ENCODE peak calls at places on chromosomes 7 and 10, in six cellular contexts. K is Peyer's patch, F is pancreas, E is stomach, M is heart right ventricle, V is AG04450. H is an unnamed sample.

GRCh38 chr10:86870679-86871078 is 86.7 kb downstream of the MMRN2 start:
- DNase-seq in V (no peak), F (no peak), K (no peak), M (no peak), E (no peak), H (no peak)

GRCh38 chr10:46541735-46542566 is 14.5 kb downstream of the GPRIN2 start:
- DNase-seq in V (no peak), K (peak; percentile 46), E (peak; percentile 25), M (no peak), F (peak; percentile 8), H (no peak)

GRCh38 chr10:78811174-78811573 is 257.6 kb upstream of the ZMIZ1 start:
- DNase-seq in V (no peak), M (no peak), K (no peak), E (no peak), F (no peak), H (no peak)

GRCh38 chr10:86900955-86901354 is 56.5 kb downstream of the MMRN2 start:
- DNase-seq in E (peak; percentile 68), F (peak; percentile 91), K (no peak), M (peak; percentile 92), V (no peak), H (no peak)

GRCh38 chr10:101441539-101442455 is 87.8 kb downstream of the BTRC start:
- DNase-seq in E (no peak), V (peak; percentile 30), F (peak; percentile 25), K (no peak), M (peak; percentile 17), H (peak; percentile 36)

GRCh38 chr7:42527004-42527403 is 290.0 kb upstream of the GLI3 start:
- DNase-seq in V (no peak), K (no peak), E (no peak), M (no peak), F (no peak), H (no peak)

GRCh38 chr7:31785081-31785480 is 98.1 kb downstream of the PPP1R17 start:
- DNase-seq in V (no peak), E (no peak), M (no peak), F (no peak), K (no peak), H (no peak)

GRCh38 chr10:75083972-75084833 is 27.3 kb upstream of the SAMD8 start:
- DNase-seq in F (no peak), E (no peak), M (no peak), V (no peak), K (no peak), H (no peak)

GRCh38 chr7:27961255-27961654 is 219.3 kb downstream of the JAZF1 start:
- DNase-seq in F (no peak), E (no peak), K (no peak), V (no peak), M (no peak), H (peak; percentile 55)

GRCh38 chr7:69364814-69365587 is 233.3 kb upstream of the AUTS2 start:
- DNase-seq in E (no peak), V (no peak), M (no peak), F (no peak), K (no peak), H (no peak)

GRCh38 chr7:92783260-92783911 is 53.0 kb downstream of the CDK6 start:
- DNase-seq in E (no peak), M (no peak), F (no peak), V (no peak), K (no peak), H (no peak)

GRCh38 chr7:27377988-27378387 is 135.4 kb downstream of the EVX1 start:
- DNase-seq in F (no peak), V (no peak), E (no peak), M (no peak), K (no peak), H (no peak)

GRCh38 chr10:85674851-85675250 is 691.7 kb downstream of the GRID1 start:
- DNase-seq in F (no peak), V (no peak), K (no peak), M (no peak), E (no peak), H (no peak)

GRCh38 chr10:117860135-117860534 is 186.6 kb downstream of the RAB11FIP2 start:
- DNase-seq in V (no peak), E (no peak), M (no peak), K (no peak), F (no peak), H (no peak)

GRCh38 chr10:117865945-117866344 is 180.8 kb downstream of the RAB11FIP2 start:
- DNase-seq in V (no peak), M (no peak), K (no peak), E (no peak), F (no peak), H (no peak)

DNA sequence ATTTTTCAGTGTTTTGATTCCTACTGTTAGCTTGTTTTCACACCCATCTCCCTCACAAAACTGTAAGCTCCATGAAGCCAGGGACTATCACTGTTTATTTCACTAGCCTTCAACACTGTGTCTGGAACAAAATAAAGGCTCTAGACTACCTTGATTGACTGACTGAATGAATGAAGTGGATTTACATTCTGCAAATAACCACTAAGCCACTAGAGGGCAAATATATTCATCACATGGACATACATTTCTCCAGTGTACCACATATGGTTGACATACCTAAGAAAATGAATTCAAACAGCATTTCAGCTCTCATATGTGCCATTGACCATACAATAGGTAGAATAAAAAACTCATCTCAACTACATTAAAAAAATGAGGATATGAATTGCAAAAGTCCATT is 185.9 kb downstream of the RAB11FIP2 start:
- DNase-seq in F (no peak), E (no peak), M (no peak), K (no peak), V (no peak), H (no peak)
- TF ChIP-seq CTCF in F (no peak), E (no peak), M (no peak), K (peak; percentile 58), V (peak; percentile 41), H (peak; percentile 58)

GRCh38 chr7:101179780-101180755 is at the start of gene NAT16:
- DNase-seq in M (no peak), F (no peak), V (no peak), E (no peak), K (no peak), H (no peak)
- H3K4me3 ChIP-seq in M (no peak within 1 kb of the TSS), F (peak within 1 kb of the TSS; percentile 6), V (peak within 1 kb of the TSS; percentile 17), E (peak within 1 kb of the TSS; percentile 10), K (no peak within 1 kb of the TSS), H (no peak within 1 kb of the TSS)

GRCh38 chr7:41459623-41460256 is 243.2 kb downstream of the INHBA start:
- DNase-seq in E (no peak), M (no peak), F (no peak), K (no peak), V (no peak), H (no peak)
- H3K27ac ChIP-seq in E (peak overlapping the region; percentile 14), M (no peak overlapping the region), F (no peak overlapping the region), K (no peak overlapping the region), V (no peak overlapping the region), H (no peak overlapping the region)

GRCh38 chr10:3772349-3773222 is 12.4 kb downstream of the KLF6 start:
- DNase-seq in K (no peak), E (no peak), V (no peak), M (no peak), F (no peak), H (no peak)
- TF ChIP-seq CTCF in K (no peak), E (no peak), V (no peak), M (no peak), F (no peak), H (no peak)

GRCh38 chr7:75740846-75741497 is 2.2 kb upstream of the HIP1 start:
- DNase-seq in E (peak; percentile 29), K (no peak), M (peak; percentile 71), V (no peak), F (peak; percentile 24), H (no peak)
- H3K4me3 ChIP-seq in E (no peak overlapping the region), K (no peak overlapping the region), M (no peak overlapping the region), V (no peak overlapping the region), F (no peak overlapping the region), H (no peak overlapping the region)

GRCh38 chr7:141290365-141290764 is 216.5 kb downstream of the TMEM178B start:
- DNase-seq in K (no peak), F (no peak), M (no peak), E (no peak), V (no peak), H (no peak)

GRCh38 chr7:141290951-141291350 is 217.1 kb downstream of the TMEM178B start:
- DNase-seq in M (no peak), F (no peak), V (no peak), K (no peak), E (no peak), H (no peak)

GRCh38 chr7:141288626-141289025 is 214.8 kb downstream of the TMEM178B start:
- DNase-seq in V (no peak), K (no peak), F (no peak), E (no peak), M (no peak), H (no peak)

GRCh38 chr7:141286522-141286921 is 212.7 kb downstream of the TMEM178B start:
- DNase-seq in V (no peak), M (no peak), K (no peak), E (no peak), F (no peak), H (no peak)

DNA sequence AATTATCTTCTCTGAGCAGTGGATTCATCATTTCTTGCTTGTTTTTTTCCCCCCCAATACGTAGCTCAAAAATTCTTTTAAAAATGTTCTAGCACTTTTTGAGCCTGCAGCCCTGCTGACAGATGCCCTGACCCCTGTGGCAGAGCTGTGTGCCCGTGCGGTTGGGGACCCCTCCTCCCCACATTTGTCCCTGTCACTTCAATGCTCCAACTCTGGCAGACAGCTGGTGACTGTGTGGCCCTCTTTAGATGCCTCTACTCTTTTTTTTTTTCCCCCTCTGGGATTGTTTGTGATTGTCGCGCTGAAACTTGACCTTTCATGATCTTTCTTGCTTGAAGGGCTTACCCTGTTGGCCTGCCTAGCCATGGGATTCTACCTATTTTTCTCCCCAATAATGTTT is 214.1 kb downstream of the TMEM178B start:
- DNase-seq in M (no peak), E (no peak), F (no peak), V (no peak), K (no peak), H (no peak)
- H3K27ac ChIP-seq in M (peak overlapping the region; percentile 37), E (no peak overlapping the region), F (no peak overlapping the region), V (no peak overlapping the region), K (no peak overlapping the region), H (no peak overlapping the region)

GRCh38 chr10:111206521-111206920 is 129.7 kb downstream of the ADRA2A start:
- DNase-seq in V (no peak), M (no peak), E (no peak), F (no peak), K (no peak), H (no peak)

GRCh38 chr10:111207525-111207924 is 130.7 kb downstream of the ADRA2A start:
- DNase-seq in V (no peak), E (peak; percentile 50), M (no peak), F (peak; percentile 75), K (peak; percentile 68), H (no peak)

GRCh38 chr10:111211241-111211640 is 134.4 kb downstream of the ADRA2A start:
- DNase-seq in V (no peak), M (no peak), F (no peak), E (no peak), K (no peak), H (no peak)

GRCh38 chr10:111209666-111210065 is 132.8 kb downstream of the ADRA2A start:
- DNase-seq in F (no peak), E (no peak), M (no peak), K (no peak), V (no peak), H (no peak)

DNA sequence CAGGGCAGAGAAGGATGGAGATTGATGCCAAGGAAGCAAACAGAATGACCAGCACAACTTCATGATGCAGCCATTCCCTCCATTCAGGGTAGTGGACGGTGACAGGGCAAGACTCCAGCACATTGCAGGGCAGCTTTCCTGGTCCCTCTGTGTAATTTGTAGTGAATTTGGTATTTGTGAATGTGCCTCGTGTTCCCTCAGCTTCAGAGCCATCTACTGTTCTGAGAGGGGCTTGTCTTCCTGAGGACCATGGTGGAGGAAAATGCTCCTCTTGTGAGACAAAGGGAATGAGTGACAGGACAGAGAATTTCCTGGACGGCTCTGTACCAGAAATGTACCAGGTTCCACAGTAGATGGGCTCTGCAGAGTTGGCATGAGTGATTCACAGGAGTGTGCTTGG is 132.1 kb downstream of the ADRA2A start:
- DNase-seq in E (no peak), V (no peak), K (no peak), M (no peak), F (no peak), H (no peak)
- TF ChIP-seq CTCF in E (no peak), V (no peak), K (no peak), M (no peak), F (no peak), H (no peak)

H was measured in PC-9.